ENCODE peak calls at places on chromosomes 5 and 9, in seven cellular contexts. D is uterus, H is ovary, P is endothelial cell of umbilical vein, Q is OCI-LY7, C is body of pancreas, G is cardiac muscle cell. M is an unnamed sample.

GRCh38 chr9:88065609-88066008 is 72.7 kb downstream of the SPATA31C2 start:
- DNase-seq in D (no peak), P (no peak), C (no peak), G (no peak), Q (no peak), H (no peak), M (no peak)

GRCh38 chr9:12973702-12974101 is 198.9 kb downstream of the LURAP1L start:
- DNase-seq in P (no peak), D (no peak), Q (no peak), C (no peak), H (no peak), G (peak; percentile 17), M (no peak)

GRCh38 chr9:93138171-93138764 is 4.2 kb upstream of the NINJ1 start:
- DNase-seq in D (no peak), Q (peak; percentile 74), C (no peak), G (no peak), H (no peak), P (no peak), M (no peak)

GRCh38 chr9:16656432-16657169 is 213.9 kb downstream of the BNC2 start:
- DNase-seq in D (no peak), P (no peak), G (no peak), C (no peak), Q (no peak), H (no peak), M (no peak)

GRCh38 chr5:4212071-4212739 is 616.6 kb downstream of the IRX1 start:
- DNase-seq in P (no peak), Q (no peak), D (no peak), C (no peak), H (no peak), G (no peak), M (no peak)

GRCh38 chr5:157143127-157143959 is 678 bp upstream of the MED7 start:
- DNase-seq in G (peak; percentile 44), P (no peak), D (peak; percentile 40), Q (no peak), H (peak; percentile 63), C (peak; percentile 54), M (peak; percentile 57)

GRCh38 chr9:109092051-109092580 is 27.6 kb downstream of the TMEM245 start:
- DNase-seq in G (no peak), P (no peak), C (no peak), D (no peak), Q (no peak), H (no peak), M (no peak)

GRCh38 chr5:169740435-169740834 is 103.4 kb downstream of the DOCK2 start:
- DNase-seq in Q (no peak), C (no peak), P (no peak), G (no peak), D (no peak), H (no peak), M (no peak)

GRCh38 chr5:43367453-43367852 is 44.7 kb downstream of the CCL28 start:
- DNase-seq in D (no peak), Q (no peak), P (no peak), C (no peak), H (no peak), G (no peak), M (no peak)

GRCh38 chr9:130578865-130579737 is at the start of gene FUBP3:
- DNase-seq in P (peak; percentile 77), C (peak; percentile 92), G (peak; percentile 91), H (peak; percentile 93), Q (peak; percentile 92), D (peak; percentile 90), M (peak; percentile 94)

GRCh38 chr5:89535421-89535820 is 652.4 kb upstream of the MEF2C start:
- DNase-seq in D (no peak), Q (no peak), G (no peak), C (no peak), P (no peak), H (no peak), M (no peak)

GRCh38 chr5:169785731-169786130 is 148.7 kb downstream of the DOCK2 start:
- DNase-seq in Q (no peak), H (no peak), D (no peak), P (no peak), C (no peak), G (no peak), M (no peak)

GRCh38 chr9:85224301-85224700 is 517.5 kb downstream of the AGTPBP1 start:
- DNase-seq in C (no peak), Q (no peak), G (no peak), P (no peak), H (no peak), D (no peak), M (no peak)

DNA sequence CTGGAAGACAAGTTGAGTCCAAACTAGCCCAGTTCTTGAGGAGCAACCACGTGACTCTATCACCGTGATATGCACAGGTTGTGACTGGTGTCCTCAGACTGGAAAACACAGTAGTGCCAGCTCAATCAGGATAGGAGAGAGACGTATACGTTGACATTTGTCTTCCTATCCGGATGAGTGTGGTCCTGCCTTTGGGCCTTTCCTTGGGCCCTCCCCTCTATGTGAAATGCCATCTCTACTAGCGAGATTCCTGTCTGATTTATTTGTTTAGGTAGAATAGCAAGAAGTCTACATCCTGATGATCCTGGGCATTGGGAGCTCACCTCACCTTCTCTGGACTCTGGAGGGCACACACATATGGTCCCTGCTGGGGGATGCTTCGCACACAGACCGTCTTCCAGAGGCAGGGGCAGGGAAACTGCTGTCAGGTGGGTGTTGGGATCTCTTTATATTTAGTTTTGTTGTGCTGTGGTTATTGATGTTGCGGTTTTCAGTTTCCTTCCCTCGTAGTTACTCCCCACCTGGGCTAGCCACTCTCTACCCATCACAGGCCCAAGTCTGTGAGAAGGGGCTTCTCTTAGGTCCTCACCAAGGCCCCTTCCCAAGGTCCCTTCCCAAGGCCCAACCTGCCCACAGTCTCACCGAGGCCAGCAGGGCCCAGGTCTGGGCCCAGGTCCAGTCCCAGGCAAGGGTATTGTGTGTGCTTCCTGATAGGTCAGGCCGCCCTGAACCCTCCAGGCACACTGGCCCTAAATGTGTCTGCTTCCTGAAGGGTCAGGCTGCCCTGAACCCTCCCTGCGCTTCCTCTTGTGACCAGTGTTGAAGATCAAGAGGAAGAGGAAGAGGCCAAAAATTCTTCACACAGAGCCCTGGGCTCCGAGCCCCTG is 19.0 kb upstream of the SPINK4 start:
- DNase-seq in H (no peak), G (no peak), Q (peak; percentile 65), D (no peak), P (no peak), C (no peak), M (no peak)
- TF ChIP-seq CTCF in H (no peak), G (no peak), Q (no peak), D (no peak), P (no peak), C (no peak), M (no peak)

GRCh38 chr5:141945511-141946024 is 12.4 kb downstream of the PCDH12 start:
- DNase-seq in D (no peak), Q (no peak), P (no peak), H (no peak), C (no peak), G (peak; percentile 17), M (peak; percentile 42)

GRCh38 chr5:141942185-141942857 is 15.7 kb downstream of the PCDH12 start:
- DNase-seq in C (no peak), D (no peak), P (no peak), H (no peak), Q (no peak), G (no peak), M (no peak)

GRCh38 chr5:141941307-141941706 is 16.7 kb downstream of the PCDH12 start:
- DNase-seq in C (no peak), H (no peak), Q (no peak), D (no peak), G (peak; percentile 17), P (peak; percentile 66), M (no peak)

GRCh38 chr5:141941779-141942178 is 16.2 kb downstream of the PCDH12 start:
- DNase-seq in Q (no peak), H (no peak), C (no peak), D (no peak), P (no peak), G (no peak), M (no peak)

DNA sequence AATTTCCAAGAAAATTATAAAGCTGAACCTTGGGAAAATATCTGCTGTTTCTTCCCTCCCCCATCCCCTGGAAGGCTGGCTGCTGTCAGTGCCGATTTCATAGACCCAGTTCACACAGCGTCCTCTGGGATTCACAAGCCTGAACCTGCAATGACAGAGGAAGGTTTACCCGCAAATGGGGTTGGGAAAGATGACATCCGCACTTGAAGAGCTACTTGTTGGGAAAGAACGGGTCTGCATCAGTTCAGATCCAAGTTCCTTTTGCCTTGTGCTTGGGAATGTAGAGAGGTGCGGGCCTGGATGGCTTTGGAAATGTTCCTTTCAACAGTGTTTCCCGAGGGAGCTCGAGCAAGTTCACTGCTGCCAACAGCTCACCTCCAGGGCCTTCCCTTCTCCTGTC is 13.9 kb downstream of the PCDH12 start:
- DNase-seq in Q (no peak), C (no peak), G (no peak), P (no peak), D (no peak), H (no peak), M (no peak)
- H3K4me1 ChIP-seq in Q (no peaks in the 10 kb centered on the region), C (no peaks in the 10 kb centered on the region), G (no peaks in the 10 kb centered on the region), P (peaks cover 46% of the 10 kb centered on the region), D (no peaks in the 10 kb centered on the region), H (no peaks in the 10 kb centered on the region), M (peaks cover 54% of the 10 kb centered on the region)

GRCh38 chr5:131324311-131324710 is 60.5 kb downstream of the CDC42SE2 start:
- DNase-seq in Q (no peak), H (no peak), C (no peak), P (no peak), D (no peak), G (peak; percentile 29), M (no peak)
- H3K36me3 ChIP-seq in Q (peaks cover 72% of the 10 kb centered on the region), H (no peaks in the 10 kb centered on the region), C (no peaks in the 10 kb centered on the region), P (no peaks in the 10 kb centered on the region), D (no peaks in the 10 kb centered on the region), G (no peaks in the 10 kb centered on the region), M (no peaks in the 10 kb centered on the region)

DNA sequence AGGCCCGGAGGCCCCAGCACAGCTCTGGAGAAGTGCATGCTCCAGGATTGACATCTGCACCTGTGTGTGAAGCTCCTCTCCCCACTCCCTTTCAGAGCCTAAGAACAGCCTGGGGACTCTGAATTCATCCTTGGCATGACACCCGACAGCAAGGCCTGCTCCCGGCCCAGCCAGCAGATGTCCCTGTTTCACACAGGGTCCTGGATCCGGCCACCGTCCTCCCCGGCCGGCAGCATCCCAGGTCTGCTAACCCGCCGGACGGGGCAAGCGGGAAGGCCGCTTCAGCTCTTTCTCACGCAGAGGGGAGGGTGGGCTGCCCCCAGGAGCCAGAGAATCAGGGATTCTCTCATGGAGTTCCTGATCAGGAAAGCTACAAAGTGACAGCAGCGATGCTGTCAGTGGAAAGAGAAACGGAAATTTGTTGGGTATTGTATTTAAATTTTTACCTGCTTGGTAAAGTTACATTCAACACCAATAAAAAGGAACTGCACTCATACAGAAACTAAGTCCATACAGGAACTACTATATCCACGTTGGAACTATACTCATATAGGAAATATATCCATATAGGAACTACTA is 325.3 kb upstream of the IRX4 start:
- DNase-seq in D (no peak), Q (no peak), H (no peak), C (no peak), P (no peak), G (no peak), M (no peak)
- TF ChIP-seq CTCF in D (no peak), Q (peak; percentile 15), H (no peak), C (no peak), P (no peak), G (no peak), M (peak; percentile 40)